ENCODE peak calls at places on chromosomes 3 and 15, in nine cellular contexts. V is esophagus squamous epithelium, T is A549, K is colonic mucosa, G is tibial artery, S is heart right ventricle, A is psoas muscle, Q is upper lobe of left lung, F is OCI-LY7. N is an unnamed sample.

GRCh38 chr15:69389426-69389825 is 24.7 kb upstream of the KIF23 start:
- DNase-seq in Q (no peak), K (no peak), A (no peak), S (no peak), G (no peak), F (no peak), V (no peak), T (no peak), N (no peak)

GRCh38 chr3:38345879-38346583 is 554 bp upstream of the XYLB start:
- DNase-seq in Q (no peak), S (no peak), G (no peak), T (peak; percentile 13), V (no peak), A (no peak), F (no peak), K (no peak), N (no peak)

GRCh38 chr3:187230011-187230410 is 32.7 kb downstream of the RTP1 start:
- DNase-seq in T (no peak), K (no peak), G (no peak), F (no peak), V (no peak), Q (no peak), S (no peak), A (no peak), N (no peak)

GRCh38 chr3:183500349-183500748 is 55.2 kb downstream of the KLHL6 start:
- DNase-seq in G (no peak), S (no peak), K (no peak), F (no peak), V (no peak), A (no peak), T (no peak), Q (peak; percentile 9), N (no peak)

GRCh38 chr3:44682182-44682896 is 30.1 kb upstream of the ZNF502 start:
- DNase-seq in A (no peak), Q (no peak), G (no peak), T (no peak), S (no peak), V (no peak), F (no peak), K (no peak), N (no peak)

GRCh38 chr3:106261915-106262683 is 393.3 kb upstream of the CBLB start:
- DNase-seq in G (no peak), T (no peak), F (no peak), A (no peak), S (no peak), V (no peak), Q (no peak), K (no peak), N (no peak)

GRCh38 chr15:62977952-62978811 is 64.4 kb upstream of the TPM1 start:
- DNase-seq in V (no peak), A (no peak), Q (no peak), K (no peak), S (no peak), F (no peak), T (no peak), G (no peak), N (no peak)

GRCh38 chr3:123447416-123447748 is 1.5 kb downstream of the ADCY5 start:
- DNase-seq in A (no peak), T (no peak), G (no peak), V (no peak), Q (no peak), K (no peak), F (no peak), S (peak; percentile 37), N (peak; percentile 44)

GRCh38 chr3:167732313-167733065 is 2.2 kb downstream of the PDCD10 start:
- DNase-seq in F (no peak), S (no peak), G (no peak), K (no peak), A (no peak), T (no peak), V (no peak), Q (no peak), N (no peak)

GRCh38 chr3:120762575-120762974 is 20.0 kb downstream of the GTF2E1 start:
- DNase-seq in F (no peak), T (no peak), Q (no peak), V (no peak), G (no peak), A (no peak), S (no peak), K (no peak), N (no peak)

GRCh38 chr3:13106308-13106970 is 33.2 kb upstream of the IQSEC1 start:
- DNase-seq in T (peak; percentile 44), S (no peak), V (no peak), K (no peak), Q (peak; percentile 29), A (no peak), F (no peak), G (peak; percentile 28), N (peak; percentile 1)

GRCh38 chr15:33737687-33738606 is 230.3 kb upstream of the CHRM5 start:
- DNase-seq in F (peak; percentile 49), Q (no peak), T (peak; percentile 80), S (no peak), V (no peak), G (no peak), A (no peak), K (peak; percentile 52), N (no peak)

GRCh38 chr15:84737005-84737404 is 11.4 kb upstream of the ZNF592 start:
- DNase-seq in Q (no peak), K (no peak), T (no peak), S (no peak), V (no peak), A (no peak), G (no peak), F (no peak), N (no peak)

GRCh38 chr15:80604583-80605506 is 90.3 kb upstream of the ABHD17C start:
- DNase-seq in T (no peak), S (no peak), V (no peak), K (no peak), Q (no peak), A (no peak), G (no peak), F (no peak), N (no peak)

GRCh38 chr15:25947336-25948080 is 84.4 kb upstream of the ATP10A start:
- DNase-seq in Q (no peak), G (no peak), V (no peak), T (no peak), S (no peak), K (no peak), F (peak; percentile 64), A (no peak), N (no peak)

GRCh38 chr15:29685156-29686078 is 136.9 kb downstream of the TJP1 start:
- DNase-seq in K (no peak), A (no peak), V (no peak), T (no peak), Q (peak; percentile 15), S (no peak), F (no peak), G (peak; percentile 45), N (no peak)

GRCh38 chr15:90184119-90184785 is 16.9 kb upstream of the SEMA4B start:
- DNase-seq in T (peak; percentile 92), G (peak; percentile 95), V (peak; percentile 22), K (peak; percentile 93), Q (peak; percentile 84), F (no peak), A (peak; percentile 91), S (peak; percentile 76), N (peak; percentile 93)

GRCh38 chr3:149983628-149984027 is 12.9 kb upstream of the PFN2 start:
- DNase-seq in V (no peak), Q (no peak), A (no peak), F (no peak), T (no peak), G (no peak), K (no peak), S (no peak), N (no peak)

GRCh38 chr3:159798951-159799350 is 189.7 kb upstream of the IL12A start:
- DNase-seq in A (no peak), Q (no peak), F (no peak), G (no peak), T (no peak), K (no peak), S (no peak), V (no peak), N (no peak)

GRCh38 chr15:31487811-31488436 is 161.3 kb downstream of the KLF13 start:
- DNase-seq in K (peak; percentile 16), V (no peak), G (no peak), T (no peak), F (peak; percentile 61), Q (no peak), S (no peak), A (no peak), N (no peak)
- TF ChIP-seq CTCF in K (peak; percentile 20), V (no peak), G (no peak), T (peak; percentile 30), F (peak; percentile 71), Q (no peak), S (no peak), A (no peak), N (no peak)

DNA sequence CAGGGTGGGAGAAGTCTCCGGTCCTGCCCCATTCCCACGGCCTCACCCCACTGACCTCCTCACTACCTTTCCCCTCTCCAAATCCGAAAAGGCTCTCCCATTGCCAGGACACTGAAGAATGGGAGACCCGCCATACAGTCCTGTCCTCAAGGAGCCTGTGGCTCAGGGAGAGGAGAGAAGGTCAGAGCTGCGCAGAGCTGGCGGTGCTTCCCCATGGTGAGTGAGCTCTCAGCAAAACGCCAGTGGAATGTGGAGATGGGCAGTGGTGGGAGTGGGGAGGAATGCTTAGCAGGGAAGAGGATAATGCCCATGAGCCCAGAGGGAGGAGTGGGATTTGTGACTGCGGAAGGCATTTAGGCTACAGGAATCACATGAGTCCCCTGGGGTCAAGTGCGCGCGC is 20.1 kb downstream of the FAM43A start:
- DNase-seq in T (no peak), F (no peak), K (no peak), Q (no peak), A (no peak), G (no peak), V (no peak), S (no peak), N (no peak)
- H3K27ac ChIP-seq in T (no peak overlapping the region), F (no peak overlapping the region), K (no peak overlapping the region), Q (no peak overlapping the region), A (peak overlapping the region; percentile 27), G (no peak overlapping the region), V (no peak overlapping the region), S (no peak overlapping the region), N (no peak overlapping the region)

GRCh38 chr3:57680046-57680445 is 12.8 kb downstream of the DENND6A start:
- DNase-seq in T (no peak), Q (no peak), F (no peak), S (no peak), A (no peak), G (no peak), K (no peak), V (no peak), N (no peak)

GRCh38 chr3:57683286-57683685 is 9.6 kb downstream of the DENND6A start:
- DNase-seq in Q (no peak), K (no peak), F (no peak), G (no peak), T (no peak), V (no peak), S (no peak), A (no peak), N (no peak)

GRCh38 chr3:57681691-57682090 is 11.2 kb downstream of the DENND6A start:
- DNase-seq in Q (no peak), A (no peak), F (no peak), V (no peak), S (no peak), T (no peak), G (no peak), K (no peak), N (no peak)

GRCh38 chr3:57682284-57682683 is 10.6 kb downstream of the DENND6A start:
- DNase-seq in S (no peak), K (no peak), Q (no peak), F (no peak), G (no peak), T (no peak), V (no peak), A (no peak), N (no peak)
- TF ChIP-seq CTCF in S (no peak), K (no peak), Q (no peak), F (no peak), G (no peak), T (peak; percentile 13), V (no peak), A (peak; percentile 20), N (no peak)

GRCh38 chr15:78977591-78978347 is 32.9 kb upstream of the CTSH start:
- DNase-seq in V (no peak), G (no peak), S (no peak), Q (no peak), F (no peak), K (no peak), A (no peak), T (no peak), N (no peak)
- H3K27ac ChIP-seq in V (no peak overlapping the region), G (no peak overlapping the region), S (no peak overlapping the region), Q (no peak overlapping the region), F (no peak overlapping the region), K (no peak overlapping the region), A (no peak overlapping the region), T (no peak overlapping the region), N (no peak overlapping the region)